ENCODE peak calls at places on chromosomes 13 and 19, in eight cellular contexts. M, Z, O, I, L, G, R and V are unnamed samples.

GRCh38 chr13:53112522-53112921 is 83.9 kb downstream of the OLFM4 start:
- DNase-seq in M (no peak), Z (no peak), O (no peak), I (no peak), L (no peak), G (no peak), R (no peak), V (no peak)

GRCh38 chr13:107767119-107767518 is 448.2 kb downstream of the LIG4 start:
- DNase-seq in M (no peak), Z (no peak), O (no peak), I (no peak), L (no peak), G (no peak), R (no peak), V (no peak)

GRCh38 chr13:94464771-94465170 is 14.7 kb downstream of the DCT start:
- DNase-seq in M (no peak), Z (no peak), O (no peak), I (no peak), L (no peak), G (no peak), R (no peak), V (no peak)

GRCh38 chr13:36912369-36912768 is 7.7 kb downstream of the SMAD9 start:
- DNase-seq in M (no peak), Z (no peak), O (no peak), I (no peak), L (no peak), G (no peak), R (no peak), V (no peak)

GRCh38 chr13:36143768-36144167 is 12.6 kb upstream of the DCLK1 start:
- DNase-seq in M (no peak), Z (no peak), O (no peak), I (no peak), L (no peak), G (no peak), R (no peak), V (no peak)

GRCh38 chr13:112895521-112896465 is 73.2 kb upstream of the MCF2L start:
- DNase-seq in M (no peak), Z (no peak), O (no peak), I (no peak), L (peak), G (no peak), R (no peak), V (no peak)

GRCh38 chr13:110213461-110214074 is 93.4 kb downstream of the COL4A1 start:
- DNase-seq in M (no peak), Z (no peak), O (no peak), I (no peak), L (no peak), G (no peak), R (no peak), V (no peak)

GRCh38 chr13:74575729-74576125 is 441.5 kb upstream of the KLF12 start:
- DNase-seq in M (peak), Z (peak), O (peak), I (peak), L (peak), G (peak), R (peak), V (no peak)

GRCh38 chr13:31638577-31638976 is 100.7 kb upstream of the RXFP2 start:
- DNase-seq in M (no peak), Z (no peak), O (no peak), I (peak), L (no peak), G (no peak), R (no peak), V (no peak)

GRCh38 chr19:48975947-48976847 is 11.1 kb downstream of the FTL start:
- DNase-seq in M (no peak), Z (no peak), O (no peak), I (no peak), L (no peak), G (no peak), R (no peak), V (no peak)

GRCh38 chr13:93865235-93865634 is 614.2 kb downstream of the DCT start:
- DNase-seq in M (no peak), Z (no peak), O (no peak), I (no peak), L (no peak), G (no peak), R (no peak), V (no peak)

GRCh38 chr13:112792511-112792910 is 102.7 kb downstream of the ATP11A start:
- DNase-seq in M (peak), Z (no peak), O (no peak), I (no peak), L (no peak), G (no peak), R (no peak), V (no peak)

GRCh38 chr19:14554382-14554812 is 17.5 kb downstream of the NDUFB7 start:
- DNase-seq in M (no peak), Z (no peak), O (no peak), I (no peak), L (no peak), G (no peak), R (no peak), V (peak)

GRCh38 chr13:46728777-46729176 is 68.2 kb downstream of the ESD start:
- DNase-seq in M (no peak), Z (no peak), O (no peak), I (no peak), L (no peak), G (no peak), R (no peak), V (no peak)

GRCh38 chr13:31896427-31896826 is 135.1 kb upstream of the FRY start:
- DNase-seq in M (peak), Z (no peak), O (peak), I (peak), L (no peak), G (peak), R (no peak), V (no peak)

GRCh38 chr19:55460670-55461258 is 678 bp downstream of the ISOC2 start:
- DNase-seq in M (peak), Z (no peak), O (peak), I (peak), L (peak), G (peak), R (peak), V (no peak)

GRCh38 chr13:61531383-61532065 is 115.9 kb upstream of the PCDH20 start:
- DNase-seq in M (no peak), Z (no peak), O (no peak), I (no peak), L (no peak), G (no peak), R (no peak), V (peak)

GRCh38 chr13:113833111-113833830 is 30.6 kb downstream of the GAS6 start:
- DNase-seq in M (no peak), Z (no peak), O (no peak), I (no peak), L (peak), G (peak), R (peak), V (no peak)

GRCh38 chr13:106550570-106551135 is 15.2 kb upstream of the EFNB2 start:
- DNase-seq in M (no peak), Z (no peak), O (no peak), I (no peak), L (no peak), G (no peak), R (no peak), V (no peak)

GRCh38 chr19:29851769-29852521 is 40.2 kb downstream of the CCNE1 start:
- DNase-seq in M (no peak), Z (no peak), O (no peak), I (no peak), L (no peak), G (no peak), R (no peak), V (no peak)

GRCh38 chr19:30001794-30002193 is 59.8 kb downstream of the URI1 start:
- DNase-seq in M (no peak), Z (no peak), O (no peak), I (peak), L (no peak), G (no peak), R (no peak), V (no peak)

GRCh38 chr19:18856385-18857126 is 24.8 kb downstream of the UPF1 start:
- DNase-seq in M (no peak), Z (no peak), O (no peak), I (no peak), L (no peak), G (peak), R (no peak), V (no peak)

GRCh38 chr19:31350693-31351211 is 1.5 kb upstream of the TSHZ3 start:
- DNase-seq in M (peak), Z (no peak), O (peak), I (peak), L (peak), G (peak), R (peak), V (no peak)

GRCh38 chr13:23578411-23579071 is 8.3 kb downstream of the TNFRSF19 start:
- DNase-seq in M (peak), Z (peak), O (peak), I (peak), L (peak), G (peak), R (peak), V (no peak)

GRCh38 chr13:50230365-50230978 is 215.2 kb downstream of the KCNRG start:
- DNase-seq in M (no peak), Z (no peak), O (no peak), I (peak), L (no peak), G (no peak), R (no peak), V (peak)

GRCh38 chr13:25117312-25117711 is 21.4 kb downstream of the PABPC3 start:
- DNase-seq in M (no peak), Z (no peak), O (no peak), I (no peak), L (no peak), G (no peak), R (no peak), V (no peak)

GRCh38 chr13:64798422-64798821 is 2431.7 kb downstream of the PCDH9 start:
- DNase-seq in M (no peak), Z (no peak), O (no peak), I (no peak), L (no peak), G (no peak), R (no peak), V (no peak)

GRCh38 chr19:33408116-33408515 is 34.6 kb downstream of the CEBPG start:
- DNase-seq in M (no peak), Z (no peak), O (no peak), I (no peak), L (no peak), G (no peak), R (peak), V (no peak)

GRCh38 chr13:39605677-39606320 is 2.8 kb upstream of the LHFPL6 start:
- DNase-seq in M (no peak), Z (no peak), O (no peak), I (no peak), L (no peak), G (no peak), R (no peak), V (no peak)

GRCh38 chr13:25869941-25870340 is 181.9 kb downstream of the SHISA2 start:
- DNase-seq in M (no peak), Z (no peak), O (no peak), I (no peak), L (no peak), G (peak), R (no peak), V (no peak)

GRCh38 chr13:109088101-109088500 is 458.7 kb downstream of the MYO16 start:
- DNase-seq in M (no peak), Z (no peak), O (no peak), I (no peak), L (no peak), G (no peak), R (no peak), V (peak)

GRCh38 chr19:16436780-16437179 is 35.0 kb downstream of the EPS15L1 start:
- DNase-seq in M (no peak), Z (no peak), O (no peak), I (no peak), L (no peak), G (no peak), R (no peak), V (no peak)

GRCh38 chr19:18049390-18049789 is 37.3 kb downstream of the IL12RB1 start:
- DNase-seq in M (peak), Z (no peak), O (peak), I (peak), L (peak), G (peak), R (peak), V (no peak)

GRCh38 chr13:66534561-66534960 is 695.6 kb downstream of the PCDH9 start:
- DNase-seq in M (no peak), Z (no peak), O (no peak), I (peak), L (no peak), G (no peak), R (no peak), V (no peak)

GRCh38 chr19:4705413-4706131 is 18.1 kb downstream of the DPP9 start:
- DNase-seq in M (no peak), Z (no peak), O (no peak), I (no peak), L (no peak), G (no peak), R (no peak), V (no peak)

GRCh38 chr13:48151766-48152165 is 56.9 kb upstream of the MED4 start:
- DNase-seq in M (no peak), Z (no peak), O (no peak), I (no peak), L (no peak), G (no peak), R (no peak), V (no peak)
- H3K27ac ChIP-seq in M (no peak), Z (peak), O (no peak), I (no peak), L (peak), G (no peak), R (no peak), V (no peak)

DNA sequence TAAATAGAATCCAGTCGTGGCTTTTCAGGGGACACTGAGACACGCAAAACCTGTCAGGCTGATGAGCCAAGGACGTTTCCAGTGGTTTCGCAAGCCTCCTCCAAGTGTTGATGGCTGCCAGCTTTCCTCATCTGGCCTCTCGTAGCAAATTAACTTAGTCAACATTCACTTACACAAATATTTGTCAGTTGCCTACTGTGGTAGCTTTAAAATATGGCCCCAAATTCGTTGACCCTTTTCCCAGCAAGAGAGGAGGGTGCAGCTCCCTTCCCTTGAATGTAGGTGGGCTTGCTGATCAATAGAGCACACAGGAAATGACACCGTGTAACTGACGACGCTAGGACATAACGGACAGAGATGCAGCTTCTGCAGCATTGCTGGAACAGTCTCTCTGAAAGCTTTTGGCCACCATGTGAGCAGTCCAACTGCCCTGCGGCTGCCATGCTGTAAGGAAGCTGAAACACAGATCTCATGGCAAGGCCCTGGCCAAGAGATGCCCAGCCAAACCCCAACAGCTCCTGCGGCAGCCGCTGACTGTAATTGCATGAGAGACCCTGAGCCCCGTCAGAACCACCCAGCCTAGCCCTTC is 5.5 kb upstream of the RANBP3 start:
- DNase-seq in M (no peak), Z (no peak), O (no peak), I (no peak), L (no peak), G (no peak), R (no peak), V (no peak)
- H3K27ac ChIP-seq in M (no peak), Z (no peak), O (no peak), I (no peak), L (no peak), G (no peak), R (no peak), V (no peak)

GRCh38 chr19:44605547-44605946 is 7.8 kb upstream of the IGSF23 start:
- DNase-seq in M (no peak), Z (no peak), O (no peak), I (no peak), L (no peak), G (no peak), R (no peak), V (no peak)
- H3K27ac ChIP-seq in M (no peak), Z (no peak), O (no peak), I (no peak), L (no peak), G (no peak), R (no peak), V (no peak)

GRCh38 chr13:28451482-28452217 is 43.3 kb downstream of the FLT1 start:
- DNase-seq in M (no peak), Z (no peak), O (no peak), I (no peak), L (no peak), G (no peak), R (no peak), V (peak)
- H3K27ac ChIP-seq in M (no peak), Z (no peak), O (no peak), I (no peak), L (no peak), G (no peak), R (no peak), V (no peak)

DNA sequence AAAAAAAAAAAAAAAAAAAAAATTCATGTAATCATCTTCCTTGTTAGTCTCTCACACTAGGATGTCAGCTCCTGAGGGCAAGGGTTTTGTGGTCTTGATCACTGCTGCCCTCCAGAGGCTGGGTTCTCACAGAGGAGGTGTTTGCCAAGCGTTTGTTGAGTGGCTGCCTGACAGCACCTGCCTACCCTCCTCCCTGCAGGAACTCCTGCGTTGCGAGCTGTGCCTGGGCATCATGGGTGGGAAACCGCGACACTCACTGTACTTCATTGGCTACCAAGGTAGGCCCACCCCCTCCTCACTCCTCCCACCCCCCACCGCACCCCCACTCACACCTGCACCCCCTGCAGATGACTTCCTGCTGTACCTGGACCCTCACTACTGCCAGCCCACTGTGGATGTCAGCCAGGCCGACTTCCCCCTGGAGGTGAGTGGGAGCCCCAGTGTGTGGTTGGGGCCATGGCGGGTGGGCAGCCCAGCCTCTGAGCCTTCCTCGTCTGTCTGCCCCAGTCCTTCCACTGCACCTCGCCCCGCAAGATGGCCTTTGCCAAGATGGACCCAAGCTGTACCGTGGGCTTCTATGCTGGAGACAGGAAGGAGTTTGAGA is 8.1 kb downstream of the ATG4D start:
- DNase-seq in M (no peak), Z (no peak), O (no peak), I (no peak), L (no peak), G (no peak), R (no peak), V (no peak)
- H3K27ac ChIP-seq in M (no peak), Z (no peak), O (no peak), I (no peak), L (no peak), G (no peak), R (no peak), V (no peak)

DNA sequence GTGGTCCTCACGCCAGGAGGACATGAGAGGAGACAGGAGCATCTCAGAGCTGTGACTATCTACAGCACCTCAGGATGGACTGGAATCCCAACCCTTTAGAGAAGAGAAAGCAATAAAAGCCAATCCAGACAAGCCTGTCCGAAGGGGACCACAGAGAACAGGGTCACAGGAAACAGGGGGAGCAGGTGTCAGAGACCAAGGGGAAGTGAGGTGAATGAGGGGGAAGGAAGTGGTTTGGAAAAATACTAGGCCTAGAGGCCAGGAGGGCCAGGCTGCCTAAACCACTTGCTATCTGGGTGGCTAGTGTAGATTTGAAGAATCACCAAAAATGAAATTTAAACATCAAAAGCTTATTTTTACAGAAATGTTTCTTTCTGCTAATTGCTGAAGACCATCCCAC is 16.2 kb downstream of the TMTC4 start:
- DNase-seq in M (no peak), Z (no peak), O (no peak), I (no peak), L (no peak), G (no peak), R (no peak), V (no peak)
- H3K27ac ChIP-seq in M (no peak), Z (no peak), O (no peak), I (no peak), L (no peak), G (no peak), R (no peak), V (no peak)

GRCh38 chr19:8316351-8317125 is 4.6 kb downstream of the NDUFA7 start:
- DNase-seq in M (no peak), Z (no peak), O (no peak), I (no peak), L (no peak), G (no peak), R (no peak), V (no peak)
- H3K27ac ChIP-seq in M (no peak), Z (no peak), O (no peak), I (no peak), L (no peak), G (no peak), R (no peak), V (no peak)